ENCODE peak calls at places on chromosomes 5 and 9, in four cellular contexts. Y is KG1; C is H4; E is stimulated activated CD8-positive, alpha-beta memory T cell treated with anti-CD3 and anti-CD28 coated beads, Interleukin-12 subunit alpha, Interleukin-12 subunit beta, amount 100 ng/mL, for 4 hours. N is an unnamed sample.

GRCh38 chr5:126234563-126235195 is 188.5 kb upstream of the GRAMD2B start:
- DNase-seq in Y (no peak), C (peak; percentile 56), E (no peak), N (no peak)

GRCh38 chr5:69364414-69364813 is 4.9 kb downstream of the AK6 start:
- DNase-seq in Y (peak; percentile 2), C (peak; percentile 10), E (no peak), N (no peak)

GRCh38 chr9:38046669-38047300 is 22.2 kb downstream of the SHB start:
- DNase-seq in Y (no peak), C (peak; percentile 91), E (no peak), N (no peak)

GRCh38 chr5:36854402-36855140 is 22.0 kb upstream of the NIPBL start:
- DNase-seq in Y (no peak), C (no peak), E (no peak), N (no peak)

GRCh38 chr5:135750506-135750905 is 84.0 kb upstream of the SLC25A48 start:
- DNase-seq in Y (no peak), C (no peak), E (no peak), N (no peak)

GRCh38 chr9:132946624-132947295 is 2.3 kb upstream of the TSC1 start:
- DNase-seq in Y (no peak), C (peak; percentile 29), E (no peak), N (no peak)

GRCh38 chr5:21817668-21818419 is 1035.3 kb downstream of the CDH12 start:
- DNase-seq in Y (no peak), C (no peak), E (no peak), N (no peak)

GRCh38 chr5:111598996-111599395 is 86.7 kb upstream of the STARD4 start:
- DNase-seq in Y (no peak), C (no peak), E (no peak), N (no peak)

GRCh38 chr5:33477816-33478215 is 37.1 kb downstream of the TARS1 start:
- DNase-seq in Y (no peak), C (no peak), E (no peak), N (no peak)

GRCh38 chr9:38388283-38389223 is 3.9 kb upstream of the ALDH1B1 start:
- DNase-seq in Y (no peak), C (no peak), E (no peak), N (no peak)

GRCh38 chr9:105311317-105311716 is 66.9 kb downstream of the SLC44A1 start:
- DNase-seq in Y (no peak), C (no peak), E (no peak), N (no peak)

GRCh38 chr9:90773593-90773992 is 28.0 kb upstream of the SYK start:
- DNase-seq in Y (no peak), C (no peak), E (no peak), N (no peak)

GRCh38 chr5:68224561-68225187 is 9.1 kb downstream of the PIK3R1 start:
- DNase-seq in Y (no peak), C (no peak), E (no peak), N (no peak)

GRCh38 chr5:73311291-73312110 is 137.1 kb downstream of the FOXD1 start:
- DNase-seq in Y (no peak), C (peak; percentile 91), E (no peak), N (no peak)

GRCh38 chr5:160054047-160054446 is 45.1 kb downstream of the TTC1 start:
- DNase-seq in Y (no peak), C (no peak), E (no peak), N (no peak)

GRCh38 chr5:53323943-53324642 is 156.3 kb upstream of the FST start:
- DNase-seq in Y (no peak), C (no peak), E (no peak), N (no peak)

GRCh38 chr5:122668552-122668951 is 106.3 kb upstream of the SNX2 start:
- DNase-seq in Y (no peak), C (no peak), E (no peak), N (no peak)

N was measured in activated naive CD4-positive, alpha-beta T cell treated with anti-CD3 and anti-CD28 coated beads, Interleukin-2, amount 50 U/mL, for 72 hours.